ENCODE peak calls at places on chromosome 1, in four cellular contexts. L is hepatic stellate cell, T is NCI-H774, N is WTC11. H is an unnamed sample.

GRCh38 chr1:241482761-241483250 is 36.7 kb downstream of the FH start:
- DNase-seq in L (peak), T (no peak), N (no peak), H (peak)

GRCh38 chr1:201748331-201748730 is 80.6 kb upstream of the IPO9 start:
- DNase-seq in L (peak), T (no peak), N (no peak), H (peak)

GRCh38 chr1:151060241-151061011 is at the start of gene MLLT11:
- DNase-seq in L (peak), T (peak), N (peak), H (peak)

GRCh38 chr1:43053040-43053439 is 94.4 kb upstream of the SLC2A1 start:
- DNase-seq in L (no peak), T (no peak), N (no peak), H (no peak)

GRCh38 chr1:87902830-87903614 is 574.3 kb downstream of the LMO4 start:
- DNase-seq in L (peak), T (peak), N (no peak), H (no peak)

GRCh38 chr1:156582388-156583022 is 3.0 kb downstream of the TTC24 start:
- DNase-seq in L (no peak), T (no peak), N (no peak), H (no peak)

GRCh38 chr1:44786138-44786840 is 1.7 kb downstream of the BEST4 start:
- DNase-seq in L (peak), T (peak), N (peak), H (no peak)

GRCh38 chr1:154129392-154129970 is 25.4 kb downstream of the NUP210L start:
- DNase-seq in L (peak), T (no peak), N (no peak), H (no peak)

GRCh38 chr1:200435200-200435780 is 25.5 kb upstream of the ZNF281 start:
- DNase-seq in L (no peak), T (no peak), N (no peak), H (no peak)

GRCh38 chr1:41342774-41343355 is 18.4 kb upstream of the FOXO6 start:
- DNase-seq in L (no peak), T (no peak), N (no peak), H (no peak)

GRCh38 chr1:87542697-87543096 is 214.0 kb downstream of the LMO4 start:
- DNase-seq in L (no peak), T (no peak), N (no peak), H (no peak)

GRCh38 chr1:1779691-1780597 is 1.7 kb upstream of the NADK start:
- DNase-seq in L (peak), T (no peak), N (peak), H (no peak)

GRCh38 chr1:42973304-42973703 is 14.6 kb upstream of the SLC2A1 start:
- DNase-seq in L (no peak), T (no peak), N (no peak), H (no peak)

GRCh38 chr1:155759966-155760630 is 71.2 kb downstream of the DAP3 start:
- DNase-seq in L (no peak), T (no peak), N (no peak), H (no peak)

H was measured in amniotic stem cell.